ENCODE peak calls at places on chromosomes 11 and 22, in five cellular contexts. J, L, R, V and D are unnamed samples.

GRCh38 chr11:2304156-2305139 is 2.6 kb downstream of the TSPAN32 start:
- DNase-seq in J (no peak), L (no peak), R (no peak), V (no peak), D (no peak)

GRCh38 chr11:19347911-19348310 is 107.2 kb upstream of the E2F8 start:
- DNase-seq in J (no peak), L (no peak), R (no peak), V (no peak), D (no peak)

GRCh38 chr22:22125028-22125578 is 119.5 kb upstream of the VPREB1 start:
- DNase-seq in J (no peak), L (no peak), R (no peak), V (no peak), D (no peak)

GRCh38 chr11:88308576-88308975 is 29.0 kb downstream of the CTSC start:
- DNase-seq in J (no peak), L (peak; percentile 61), R (no peak), V (no peak), D (no peak)

GRCh38 chr11:110366234-110366633 is 63.5 kb upstream of the FDX1 start:
- DNase-seq in J (peak; percentile 70), L (no peak), R (peak; percentile 27), V (no peak), D (no peak)

GRCh38 chr11:67483901-67484665 is 1.3 kb downstream of the AIP start:
- DNase-seq in J (no peak), L (no peak), R (no peak), V (no peak), D (no peak)

GRCh38 chr11:68929135-68929534 is 25.4 kb downstream of the IGHMBP2 start:
- DNase-seq in J (no peak), L (no peak), R (no peak), V (no peak), D (no peak)

GRCh38 chr22:30602049-30602448 is 4.9 kb upstream of the TCN2 start:
- DNase-seq in J (peak; percentile 35), L (no peak), R (no peak), V (no peak), D (no peak)

GRCh38 chr11:70158757-70159389 is 44.2 kb upstream of the FADD start:
- DNase-seq in J (no peak), L (no peak), R (no peak), V (no peak), D (no peak)

GRCh38 chr11:130313383-130314183 is 1.1 kb downstream of the ZBTB44 start:
- DNase-seq in J (peak; percentile 50), L (no peak), R (peak; percentile 26), V (no peak), D (no peak)

GRCh38 chr22:36433318-36434231 is 45.8 kb upstream of the MYH9 start:
- DNase-seq in J (no peak), L (no peak), R (no peak), V (no peak), D (no peak)

GRCh38 chr11:68437927-68438657 is 22.5 kb upstream of the PPP6R3 start:
- DNase-seq in J (no peak), L (no peak), R (no peak), V (no peak), D (no peak)

GRCh38 chr11:128488471-128488870 is 98.9 kb downstream of the ETS1 start:
- DNase-seq in J (peak; percentile 76), L (no peak), R (peak; percentile 73), V (no peak), D (peak; percentile 81)

GRCh38 chr22:35538801-35539321 is 1.8 kb upstream of the RASD2 start:
- DNase-seq in J (no peak), L (peak; percentile 78), R (peak; percentile 21), V (peak; percentile 24), D (no peak)

GRCh38 chr22:34416321-34416900 is 496.1 kb upstream of the LARGE1 start:
- DNase-seq in J (no peak), L (no peak), R (no peak), V (no peak), D (no peak)

GRCh38 chr11:38543311-38543710 is 1945.3 kb upstream of the RAG2 start:
- DNase-seq in J (peak; percentile 79), L (no peak), R (peak; percentile 4), V (no peak), D (peak; percentile 21)

GRCh38 chr11:19725379-19726079 is 12.9 kb downstream of the NAV2 start:
- DNase-seq in J (peak; percentile 1), L (no peak), R (no peak), V (no peak), D (no peak)

GRCh38 chr11:98601181-98601773 is 419.5 kb upstream of the CNTN5 start:
- DNase-seq in J (no peak), L (no peak), R (no peak), V (no peak), D (no peak)

GRCh38 chr11:63909621-63910506 is 7.1 kb downstream of the RCOR2 start:
- DNase-seq in J (no peak), L (peak; percentile 57), R (no peak), V (peak; percentile 54), D (no peak)

GRCh38 chr11:61890536-61891330 is 612 bp downstream of the FADS3 start:
- DNase-seq in J (peak; percentile 33), L (no peak), R (peak; percentile 49), V (peak; percentile 41), D (no peak)

GRCh38 chr11:65558002-65558784 is at the start of gene LTBP3:
- DNase-seq in J (no peak), L (peak; percentile 60), R (peak; percentile 65), V (peak; percentile 47), D (no peak)

GRCh38 chr11:134664447-134664846 is 252.4 kb upstream of the B3GAT1 start:
- DNase-seq in J (no peak), L (no peak), R (no peak), V (no peak), D (no peak)

GRCh38 chr11:8779732-8780131 is 97.1 kb downstream of the RPL27A start:
- DNase-seq in J (no peak), L (no peak), R (no peak), V (no peak), D (no peak)

GRCh38 chr22:38107692-38108515 is 2.6 kb downstream of the BAIAP2L2 start:
- DNase-seq in J (no peak), L (no peak), R (no peak), V (no peak), D (no peak)

GRCh38 chr11:2672553-2673249 is 27.1 kb downstream of the KCNQ1OT1 start:
- DNase-seq in J (no peak), L (no peak), R (no peak), V (peak; percentile 5), D (no peak)

GRCh38 chr11:33735426-33736147 is 636 bp downstream of the CD59 start:
- DNase-seq in J (no peak), L (peak; percentile 31), R (no peak), V (peak; percentile 30), D (no peak)

GRCh38 chr11:11620251-11620965 is 1.4 kb downstream of the GALNT18 start:
- DNase-seq in J (peak; percentile 59), L (peak; percentile 57), R (peak; percentile 51), V (peak; percentile 38), D (no peak)

GRCh38 chr11:28058333-28058732 is 49.6 kb downstream of the KIF18A start:
- DNase-seq in J (no peak), L (no peak), R (no peak), V (no peak), D (peak; percentile 11)

GRCh38 chr11:124760806-124761205 is 1.3 kb downstream of the ESAM start:
- DNase-seq in J (no peak), L (no peak), R (no peak), V (no peak), D (no peak)

GRCh38 chr11:69435161-69435990 is 46.1 kb upstream of the LINC01488 start:
- DNase-seq in J (peak; percentile 17), L (no peak), R (no peak), V (no peak), D (no peak)

GRCh38 chr22:39135092-39135896 is 17.2 kb downstream of the CBX7 start:
- DNase-seq in J (no peak), L (peak; percentile 90), R (no peak), V (peak; percentile 69), D (no peak)

DNA sequence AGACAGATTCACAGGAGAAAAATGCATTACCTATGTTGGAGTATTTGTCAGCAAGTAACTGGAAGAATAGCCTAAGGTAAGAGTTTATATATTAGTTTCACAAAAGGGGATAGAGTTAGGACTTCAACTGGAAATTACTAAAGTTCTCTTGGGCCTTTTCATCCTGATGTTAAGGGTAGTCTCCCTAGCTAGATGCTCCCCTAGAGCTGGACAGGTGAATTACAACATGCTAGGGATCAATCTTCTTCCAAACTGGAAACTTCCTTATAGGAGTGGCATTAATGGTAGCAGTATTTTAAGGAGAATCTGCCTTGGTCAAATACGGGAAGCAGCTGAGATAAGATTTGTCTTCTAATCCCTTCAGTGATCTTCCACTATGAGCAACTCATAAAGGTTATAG is 632.8 kb upstream of the RAG2 start:
- DNase-seq in J (no peak), L (no peak), R (no peak), V (no peak), D (no peak)
- TF ChIP-seq CTCF in J (no peak), L (no peak), R (no peak), V (peak; percentile 33), D (no peak)

GRCh38 chr11:91773090-91773489 is 451.5 kb upstream of the FAT3 start:
- DNase-seq in J (no peak), L (peak; percentile 54), R (no peak), V (no peak), D (no peak)
- TF ChIP-seq CTCF in J (no peak), L (peak; percentile 28), R (no peak), V (peak; percentile 37), D (no peak)

GRCh38 chr11:71421392-71421950 is 26.7 kb downstream of the DHCR7 start:
- DNase-seq in J (no peak), L (no peak), R (no peak), V (no peak), D (no peak)

GRCh38 chr11:71425409-71425808 is 22.8 kb downstream of the DHCR7 start:
- DNase-seq in J (no peak), L (no peak), R (no peak), V (no peak), D (no peak)

GRCh38 chr11:71423181-71423790 is 24.9 kb downstream of the DHCR7 start:
- DNase-seq in J (no peak), L (no peak), R (no peak), V (no peak), D (no peak)

GRCh38 chr11:71418643-71419042 is 29.6 kb downstream of the DHCR7 start:
- DNase-seq in J (no peak), L (no peak), R (no peak), V (no peak), D (no peak)

DNA sequence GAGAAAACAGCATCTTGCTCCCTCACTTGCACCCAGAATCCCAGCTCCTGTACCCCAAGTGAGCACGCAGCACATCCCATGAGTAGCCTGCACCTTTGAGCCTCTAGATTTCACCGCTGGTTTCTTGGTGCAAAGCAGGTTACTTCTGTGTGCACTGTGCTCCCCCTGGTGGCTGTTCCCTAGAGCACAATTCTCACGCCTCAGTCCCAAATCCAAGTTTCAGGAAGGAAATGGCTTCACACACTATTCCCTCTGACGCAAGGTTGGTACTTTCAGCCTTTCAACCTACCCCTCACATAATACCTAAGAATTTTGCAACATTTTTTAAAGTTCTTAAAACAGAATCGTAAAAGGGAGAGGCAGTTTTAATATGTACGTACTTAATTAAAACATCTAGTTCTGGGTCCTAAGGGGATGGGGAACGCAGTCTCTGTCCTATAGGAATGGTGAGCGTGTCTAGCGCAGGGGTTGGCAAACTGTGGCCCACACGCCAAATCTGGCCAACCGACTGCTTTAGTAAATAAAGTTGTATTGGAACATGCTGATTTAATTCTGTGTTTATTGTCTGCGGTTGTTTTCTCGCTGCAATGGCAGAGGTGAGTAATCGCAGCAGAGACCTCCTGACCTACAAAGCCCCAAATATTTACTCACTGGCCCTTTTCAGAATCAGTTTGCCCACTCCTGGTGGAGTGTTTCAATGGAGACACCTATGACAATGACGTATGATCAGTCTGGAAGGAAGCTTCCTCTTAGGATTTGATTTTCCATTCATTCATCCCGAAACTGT is 27.5 kb downstream of the DHCR7 start:
- DNase-seq in J (peak; percentile 15), L (peak; percentile 74), R (peak; percentile 36), V (peak; percentile 51), D (peak; percentile 3)
- TF ChIP-seq CTCF in J (peak; percentile 75), L (peak; percentile 89), R (peak; percentile 57), V (peak; percentile 78), D (peak; percentile 73)

GRCh38 chr22:45579306-45579705 is 76.6 kb downstream of the FBLN1 start:
- DNase-seq in J (no peak), L (no peak), R (no peak), V (no peak), D (no peak)
- TF ChIP-seq CTCF in J (no peak), L (no peak), R (no peak), V (no peak), D (no peak)